ENCODE peak calls at places on chromosomes 16 and 17, in eight cellular contexts. W, K, R, Z, S, P, Y and M are unnamed samples.
A peak's percentile ranks its signal among the peaks of the same experiment; 100 is the strongest.

GRCh38 chr16:13453938-13454553 is 465.9 kb upstream of the ERCC4 start:
- DNase-seq in W (peak; percentile 63), K (no peak), R (no peak), Z (no peak), S (no peak), P (no peak), Y (no peak), M (no peak)

GRCh38 chr16:86668136-86668535 is 89.8 kb downstream of the FOXL1 start:
- DNase-seq in W (no peak), K (no peak), R (peak; percentile 57), Z (no peak), S (no peak), P (no peak), Y (peak; percentile 72), M (no peak)

GRCh38 chr17:80800775-80801391 is 190.8 kb upstream of the CHMP6 start:
- DNase-seq in W (no peak), K (no peak), R (peak; percentile 32), Z (no peak), S (no peak), P (no peak), Y (no peak), M (no peak)

GRCh38 chr17:30291571-30292489 is at the start of gene BLMH:
- DNase-seq in W (peak; percentile 89), K (no peak), R (peak; percentile 85), Z (peak; percentile 44), S (peak; percentile 84), P (peak; percentile 89), Y (peak; percentile 88), M (peak; percentile 68)

GRCh38 chr17:3585826-3586225 is 23.4 kb downstream of the TRPV1 start:
- DNase-seq in W (no peak), K (no peak), R (no peak), Z (no peak), S (no peak), P (no peak), Y (no peak), M (no peak)

GRCh38 chr16:75074920-75075687 is 41.5 kb downstream of the LDHD start:
- DNase-seq in W (peak; percentile 96), K (no peak), R (no peak), Z (no peak), S (no peak), P (peak; percentile 92), Y (peak; percentile 75), M (no peak)

GRCh38 chr17:48748728-48749566 is 20.4 kb upstream of the HOXB13 start:
- DNase-seq in W (no peak), K (no peak), R (no peak), Z (no peak), S (no peak), P (no peak), Y (no peak), M (no peak)

GRCh38 chr17:64156670-64157069 is 26.7 kb upstream of the ERN1 start:
- DNase-seq in W (no peak), K (no peak), R (no peak), Z (no peak), S (no peak), P (no peak), Y (no peak), M (no peak)

GRCh38 chr16:88430524-88431446 is 22.3 kb upstream of the ZFPM1 start:
- DNase-seq in W (peak; percentile 59), K (no peak), R (peak; percentile 66), Z (no peak), S (no peak), P (peak; percentile 80), Y (no peak), M (no peak)

GRCh38 chr17:49438439-49438861 is 23.8 kb upstream of the PHB1 start:
- DNase-seq in W (no peak), K (no peak), R (peak; percentile 52), Z (no peak), S (no peak), P (no peak), Y (no peak), M (no peak)

GRCh38 chr16:77919761-77920415 is 102.5 kb upstream of the CLEC3A start:
- DNase-seq in W (no peak), K (no peak), R (no peak), Z (no peak), S (no peak), P (no peak), Y (no peak), M (no peak)

GRCh38 chr16:83095926-83096692 is 469.3 kb downstream of the CDH13 start:
- DNase-seq in W (no peak), K (no peak), R (no peak), Z (no peak), S (no peak), P (peak; percentile 68), Y (no peak), M (no peak)

GRCh38 chr16:87679593-87680271 is 77.4 kb downstream of the JPH3 start:
- DNase-seq in W (no peak), K (no peak), R (no peak), Z (no peak), S (no peak), P (no peak), Y (no peak), M (no peak)

GRCh38 chr17:1153795-1154546 is 25.8 kb downstream of the ABR start:
- DNase-seq in W (no peak), K (no peak), R (peak; percentile 82), Z (peak; percentile 78), S (peak; percentile 61), P (peak; percentile 56), Y (peak; percentile 89), M (no peak)

GRCh38 chr16:296276-296675 is 13.3 kb downstream of the PDIA2 start:
- DNase-seq in W (no peak), K (no peak), R (no peak), Z (no peak), S (no peak), P (no peak), Y (no peak), M (no peak)

DNA sequence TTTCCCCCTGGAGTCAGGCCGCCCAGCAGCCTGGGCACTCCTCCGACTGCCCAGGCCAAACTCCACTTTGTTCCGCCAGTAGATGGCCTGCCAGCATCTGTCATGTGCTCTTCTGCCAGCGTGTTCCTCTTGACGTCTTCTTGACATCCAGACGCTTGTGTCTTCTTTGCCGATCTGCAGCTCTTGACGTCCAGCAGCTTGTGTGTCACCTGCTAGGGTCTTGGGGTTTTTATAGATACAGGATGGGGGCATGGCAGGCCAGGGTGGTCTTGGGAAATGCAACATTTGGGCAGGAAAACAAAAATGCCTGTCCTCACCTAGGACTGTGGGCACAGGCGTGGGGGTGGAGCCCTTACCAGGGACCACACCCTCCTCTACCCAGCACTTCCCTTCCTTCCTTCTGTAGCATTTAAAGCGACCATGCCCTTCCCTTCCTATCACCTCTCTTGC is 88.7 kb downstream of the BMERB1 start:
- DNase-seq in W (peak; percentile 30), K (no peak), R (no peak), Z (no peak), S (peak; percentile 59), P (peak; percentile 73), Y (no peak), M (no peak)
- TF ChIP-seq CTCF in W (peak; percentile 19), K (no peak), R (peak; percentile 41), Z (no peak), S (no peak), P (peak; percentile 47), Y (no peak), M (no peak)

DNA sequence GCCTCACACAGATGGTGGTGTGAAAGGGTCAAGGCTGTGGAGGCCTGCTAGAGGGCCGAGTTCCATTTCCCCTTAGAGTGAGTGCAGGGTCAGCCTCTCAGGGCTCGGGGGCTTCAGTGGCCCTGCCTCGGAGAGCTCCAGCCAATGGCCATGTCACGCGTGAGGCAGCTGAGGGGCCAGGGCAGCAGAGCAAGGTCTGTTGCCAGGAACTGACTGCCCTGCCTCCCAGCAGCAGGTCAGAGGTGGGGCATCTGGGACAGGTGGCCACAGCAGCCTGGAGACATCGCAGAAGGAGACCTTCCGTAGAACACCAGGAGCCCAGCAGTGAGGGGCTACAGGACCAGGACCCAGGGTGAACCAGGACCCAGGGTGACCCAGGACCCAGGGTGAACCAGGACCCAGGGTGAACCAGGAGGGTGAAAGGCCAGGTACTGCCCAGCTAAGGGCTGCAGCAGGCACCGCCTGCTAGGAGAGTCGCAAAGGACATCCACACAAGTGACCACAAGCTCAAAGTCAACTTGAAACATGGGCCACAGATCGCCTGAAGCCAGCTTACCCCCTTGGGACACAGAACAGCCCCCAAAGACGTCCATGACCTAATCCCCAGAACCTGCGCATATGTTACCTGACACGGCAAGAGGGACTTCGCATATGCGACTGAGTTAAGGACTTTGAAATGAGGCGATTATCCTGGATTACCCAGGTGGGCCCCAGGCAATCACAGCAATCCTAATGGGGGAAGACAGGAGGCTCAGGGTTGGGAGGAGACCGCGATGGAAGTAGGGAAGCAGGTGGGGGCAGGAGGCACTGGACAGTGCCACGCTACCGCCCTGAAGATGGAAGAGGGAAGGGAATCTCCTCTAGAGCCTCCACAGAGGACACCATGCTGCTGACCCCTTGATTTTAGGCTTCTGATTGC is 4.8 kb upstream of the MEAK7 start:
- DNase-seq in W (peak; percentile 17), K (no peak), R (no peak), Z (no peak), S (peak; percentile 30), P (no peak), Y (no peak), M (no peak)
- TF ChIP-seq CTCF in W (no peak), K (no peak), R (no peak), Z (no peak), S (no peak), P (no peak), Y (no peak), M (no peak)

GRCh38 chr16:59432934-59433333 is 698.8 kb upstream of the GOT2 start:
- DNase-seq in W (no peak), K (no peak), R (no peak), Z (no peak), S (no peak), P (no peak), Y (no peak), M (no peak)
- TF ChIP-seq CTCF in W (no peak), K (no peak), R (no peak), Z (no peak), S (no peak), P (no peak), Y (no peak), M (no peak)

GRCh38 chr16:71476457-71476856 is 12.7 kb downstream of the ZNF19 start:
- DNase-seq in W (no peak), K (no peak), R (no peak), Z (no peak), S (no peak), P (no peak), Y (no peak), M (no peak)

GRCh38 chr16:71482569-71482968 is 6.6 kb downstream of the ZNF19 start:
- DNase-seq in W (no peak), K (no peak), R (no peak), Z (no peak), S (no peak), P (no peak), Y (no peak), M (no peak)

GRCh38 chr16:71474864-71475263 is 12.8 kb upstream of the ZNF23 start:
- DNase-seq in W (no peak), K (no peak), R (no peak), Z (peak; percentile 23), S (no peak), P (no peak), Y (peak; percentile 36), M (no peak)

GRCh38 chr16:71484006-71484893 is 4.9 kb downstream of the ZNF19 start:
- DNase-seq in W (peak; percentile 92), K (no peak), R (peak; percentile 84), Z (peak; percentile 85), S (peak; percentile 89), P (peak; percentile 95), Y (peak; percentile 97), M (peak; percentile 46)

DNA sequence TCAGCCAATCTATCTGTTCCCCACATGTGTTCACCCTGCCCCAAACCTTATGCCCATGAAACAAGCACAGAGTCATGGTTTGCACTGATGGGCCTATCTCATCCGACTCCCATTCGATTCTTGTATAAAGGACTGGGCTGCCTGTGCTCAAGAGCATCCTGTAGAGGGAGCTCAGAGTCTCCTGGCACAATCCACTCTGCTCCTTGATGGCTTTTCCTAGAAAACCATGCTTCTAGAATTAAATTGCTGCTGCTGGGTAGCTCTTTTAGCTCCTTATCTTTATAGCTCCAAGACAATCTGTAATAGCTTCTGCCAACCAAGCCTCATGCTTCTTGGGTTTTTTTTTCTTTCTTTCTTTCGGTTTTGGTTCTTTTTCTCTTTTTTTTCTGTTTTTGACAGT is 9.7 kb downstream of the ZNF19 start:
- DNase-seq in W (peak; percentile 11), K (no peak), R (peak; percentile 53), Z (no peak), S (no peak), P (no peak), Y (peak; percentile 55), M (no peak)
- TF ChIP-seq CTCF in W (peak; percentile 30), K (no peak), R (peak; percentile 78), Z (no peak), S (peak; percentile 25), P (peak; percentile 37), Y (peak; percentile 61), M (no peak)